ENCODE peak calls at places on chromosomes 11 and 22, in nine cellular contexts. One of them, this sample, is unnamed.
A peak's percentile ranks its signal among the peaks of the same experiment; 100 is the strongest.

GRCh38 chr11:8231979-8232378 is 31.7 kb downstream of the LMO1 start:
- DNase-seq in neural progenitor cell: no peak
- DNase-seq in mammary epithelial cell: no peak
- DNase-seq in neuronal stem cell: no peak
- DNase-seq in mesenchymal stem cell: no peak
- DNase-seq in hepatocyte: no peak
- DNase-seq in GM23338: no peak
- DNase-seq in astrocyte: no peak
- DNase-seq in HCT116: no peak
- DNase-seq in this sample: no peak

GRCh38 chr22:23283591-23284503 is 103.5 kb downstream of the BCR start:
- DNase-seq in neural progenitor cell: no peak
- DNase-seq in mammary epithelial cell: peak; percentile 27
- DNase-seq in neuronal stem cell: no peak
- DNase-seq in mesenchymal stem cell: no peak
- DNase-seq in hepatocyte: peak; percentile 28
- DNase-seq in GM23338: no peak
- DNase-seq in astrocyte: no peak
- DNase-seq in HCT116: no peak
- DNase-seq in this sample: no peak

GRCh38 chr11:85988780-85989179 is 80.1 kb downstream of the PICALM start:
- DNase-seq in neural progenitor cell: no peak
- DNase-seq in mammary epithelial cell: no peak
- DNase-seq in neuronal stem cell: no peak
- DNase-seq in mesenchymal stem cell: no peak
- DNase-seq in hepatocyte: no peak
- DNase-seq in GM23338: no peak
- DNase-seq in astrocyte: no peak
- DNase-seq in HCT116: no peak
- DNase-seq in this sample: no peak

GRCh38 chr22:30717331-30717921 is 22.8 kb downstream of the OSBP2 start:
- DNase-seq in neural progenitor cell: no peak
- DNase-seq in mammary epithelial cell: peak; percentile 85
- DNase-seq in neuronal stem cell: no peak
- DNase-seq in mesenchymal stem cell: peak; percentile 41
- DNase-seq in hepatocyte: no peak
- DNase-seq in GM23338: no peak
- DNase-seq in astrocyte: peak; percentile 82
- DNase-seq in HCT116: peak; percentile 54
- DNase-seq in this sample: peak; percentile 86

GRCh38 chr11:64489831-64490441 is 101.1 kb upstream of the SLC22A12 start:
- DNase-seq in neural progenitor cell: peak; percentile 92
- DNase-seq in mammary epithelial cell: peak; percentile 27
- DNase-seq in neuronal stem cell: peak; percentile 77
- DNase-seq in mesenchymal stem cell: peak; percentile 14
- DNase-seq in hepatocyte: peak; percentile 69
- DNase-seq in GM23338: peak; percentile 84
- DNase-seq in astrocyte: no peak
- DNase-seq in HCT116: peak; percentile 29
- DNase-seq in this sample: peak; percentile 27

GRCh38 chr22:29095459-29095858 is 22.6 kb downstream of the KREMEN1 start:
- DNase-seq in neural progenitor cell: no peak
- DNase-seq in mammary epithelial cell: no peak
- DNase-seq in neuronal stem cell: no peak
- DNase-seq in mesenchymal stem cell: no peak
- DNase-seq in hepatocyte: no peak
- DNase-seq in GM23338: no peak
- DNase-seq in astrocyte: no peak
- DNase-seq in HCT116: no peak
- DNase-seq in this sample: no peak

GRCh38 chr11:121337740-121338272 is 45.2 kb downstream of the SC5D start:
- DNase-seq in neural progenitor cell: no peak
- DNase-seq in mammary epithelial cell: no peak
- DNase-seq in neuronal stem cell: no peak
- DNase-seq in mesenchymal stem cell: no peak
- DNase-seq in hepatocyte: no peak
- DNase-seq in GM23338: no peak
- DNase-seq in astrocyte: no peak
- DNase-seq in HCT116: no peak
- DNase-seq in this sample: no peak

GRCh38 chr11:68950268-68950667 is 30.5 kb downstream of the MRGPRD start:
- DNase-seq in neural progenitor cell: peak; percentile 79
- DNase-seq in mammary epithelial cell: no peak
- DNase-seq in neuronal stem cell: peak; percentile 44
- DNase-seq in mesenchymal stem cell: peak; percentile 55
- DNase-seq in hepatocyte: no peak
- DNase-seq in GM23338: peak; percentile 85
- DNase-seq in astrocyte: no peak
- DNase-seq in HCT116: peak; percentile 15
- DNase-seq in this sample: peak; percentile 17

GRCh38 chr11:46677991-46678740 is 22.3 kb downstream of the ARHGAP1 start:
- DNase-seq in neural progenitor cell: no peak
- DNase-seq in mammary epithelial cell: no peak
- DNase-seq in neuronal stem cell: no peak
- DNase-seq in mesenchymal stem cell: peak; percentile 28
- DNase-seq in hepatocyte: no peak
- DNase-seq in GM23338: no peak
- DNase-seq in astrocyte: no peak
- DNase-seq in HCT116: no peak
- DNase-seq in this sample: no peak

GRCh38 chr11:33135216-33135615 is 26.1 kb downstream of the CSTF3 start:
- DNase-seq in neural progenitor cell: no peak
- DNase-seq in mammary epithelial cell: no peak
- DNase-seq in neuronal stem cell: no peak
- DNase-seq in mesenchymal stem cell: peak; percentile 84
- DNase-seq in hepatocyte: peak; percentile 38
- DNase-seq in GM23338: no peak
- DNase-seq in astrocyte: peak; percentile 76
- DNase-seq in HCT116: no peak
- DNase-seq in this sample: peak; percentile 91

GRCh38 chr11:75536786-75537629 is 11.3 kb upstream of the GDPD5 start:
- DNase-seq in neural progenitor cell: no peak
- DNase-seq in mammary epithelial cell: peak; percentile 58
- DNase-seq in neuronal stem cell: no peak
- DNase-seq in mesenchymal stem cell: no peak
- DNase-seq in hepatocyte: no peak
- DNase-seq in GM23338: no peak
- DNase-seq in astrocyte: peak; percentile 29
- DNase-seq in HCT116: peak; percentile 87
- DNase-seq in this sample: peak; percentile 50

GRCh38 chr22:36148411-36148810 is 12.1 kb downstream of the APOL3 start:
- DNase-seq in neural progenitor cell: no peak
- DNase-seq in mammary epithelial cell: no peak
- DNase-seq in neuronal stem cell: no peak
- DNase-seq in mesenchymal stem cell: no peak
- DNase-seq in hepatocyte: no peak
- DNase-seq in GM23338: no peak
- DNase-seq in astrocyte: no peak
- DNase-seq in HCT116: no peak
- DNase-seq in this sample: no peak

GRCh38 chr22:20020533-20021195 is at the start of gene TANGO2:
- DNase-seq in neural progenitor cell: peak; percentile 98
- DNase-seq in mammary epithelial cell: peak; percentile 89
- DNase-seq in neuronal stem cell: peak; percentile 92
- DNase-seq in mesenchymal stem cell: peak; percentile 85
- DNase-seq in hepatocyte: peak; percentile 97
- DNase-seq in GM23338: peak; percentile 94
- DNase-seq in astrocyte: peak; percentile 73
- DNase-seq in HCT116: peak; percentile 68
- DNase-seq in this sample: peak; percentile 83
- H2AFZ ChIP-seq in neural progenitor cell: peak within 1 kb of the TSS; percentile 92
- H2AFZ ChIP-seq in mammary epithelial cell: peak within 1 kb of the TSS; percentile 79
- H2AFZ ChIP-seq in neuronal stem cell: peak within 1 kb of the TSS; percentile 91
- H2AFZ ChIP-seq in mesenchymal stem cell: peak within 1 kb of the TSS; percentile 96
- H2AFZ ChIP-seq in hepatocyte: peak within 1 kb of the TSS; percentile 98
- H2AFZ ChIP-seq in GM23338: peak within 1 kb of the TSS; percentile 91
- H2AFZ ChIP-seq in astrocyte: peak within 1 kb of the TSS; percentile 95
- H2AFZ ChIP-seq in HCT116: no peak within 1 kb of the TSS
- H2AFZ ChIP-seq in this sample: peak within 1 kb of the TSS; percentile 95

GRCh38 chr11:124172076-124172475 is 11.1 kb upstream of the OR10D3 start:
- DNase-seq in neural progenitor cell: no peak
- DNase-seq in mammary epithelial cell: no peak
- DNase-seq in neuronal stem cell: no peak
- DNase-seq in mesenchymal stem cell: no peak
- DNase-seq in hepatocyte: no peak
- DNase-seq in GM23338: no peak
- DNase-seq in astrocyte: no peak
- DNase-seq in HCT116: no peak
- DNase-seq in this sample: no peak

GRCh38 chr11:124170801-124171586 is 12.2 kb upstream of the OR10D3 start:
- DNase-seq in neural progenitor cell: no peak
- DNase-seq in mammary epithelial cell: no peak
- DNase-seq in neuronal stem cell: no peak
- DNase-seq in mesenchymal stem cell: no peak
- DNase-seq in hepatocyte: no peak
- DNase-seq in GM23338: peak; percentile 34
- DNase-seq in astrocyte: no peak
- DNase-seq in HCT116: no peak
- DNase-seq in this sample: no peak

GRCh38 chr11:124177344-124177743 is 5.8 kb upstream of the OR10D3 start:
- DNase-seq in neural progenitor cell: no peak
- DNase-seq in mammary epithelial cell: no peak
- DNase-seq in neuronal stem cell: no peak
- DNase-seq in mesenchymal stem cell: no peak
- DNase-seq in hepatocyte: no peak
- DNase-seq in GM23338: no peak
- DNase-seq in astrocyte: no peak
- DNase-seq in HCT116: no peak
- DNase-seq in this sample: no peak

GRCh38 chr11:124172599-124172998 is 10.5 kb upstream of the OR10D3 start:
- DNase-seq in neural progenitor cell: no peak
- DNase-seq in mammary epithelial cell: no peak
- DNase-seq in neuronal stem cell: no peak
- DNase-seq in mesenchymal stem cell: no peak
- DNase-seq in hepatocyte: no peak
- DNase-seq in GM23338: no peak
- DNase-seq in astrocyte: no peak
- DNase-seq in HCT116: no peak
- DNase-seq in this sample: no peak

GRCh38 chr11:124174001-124174400 is 9.1 kb upstream of the OR10D3 start:
- DNase-seq in neural progenitor cell: peak; percentile 90
- DNase-seq in mammary epithelial cell: peak; percentile 51
- DNase-seq in neuronal stem cell: peak; percentile 77
- DNase-seq in mesenchymal stem cell: peak; percentile 89
- DNase-seq in hepatocyte: peak; percentile 78
- DNase-seq in GM23338: peak; percentile 91
- DNase-seq in astrocyte: peak; percentile 64
- DNase-seq in HCT116: peak; percentile 2
- DNase-seq in this sample: peak; percentile 82
- H3K4me3 ChIP-seq in neural progenitor cell: no peak overlapping the region
- H3K4me3 ChIP-seq in mammary epithelial cell: no peak overlapping the region
- H3K4me3 ChIP-seq in neuronal stem cell: no peak overlapping the region
- H3K4me3 ChIP-seq in mesenchymal stem cell: no peak overlapping the region
- H3K4me3 ChIP-seq in hepatocyte: no peak overlapping the region
- H3K4me3 ChIP-seq in GM23338: no peak overlapping the region
- H3K4me3 ChIP-seq in astrocyte: no peak overlapping the region
- H3K4me3 ChIP-seq in HCT116: no peak overlapping the region
- H3K4me3 ChIP-seq in this sample: no peak overlapping the region

DNA sequence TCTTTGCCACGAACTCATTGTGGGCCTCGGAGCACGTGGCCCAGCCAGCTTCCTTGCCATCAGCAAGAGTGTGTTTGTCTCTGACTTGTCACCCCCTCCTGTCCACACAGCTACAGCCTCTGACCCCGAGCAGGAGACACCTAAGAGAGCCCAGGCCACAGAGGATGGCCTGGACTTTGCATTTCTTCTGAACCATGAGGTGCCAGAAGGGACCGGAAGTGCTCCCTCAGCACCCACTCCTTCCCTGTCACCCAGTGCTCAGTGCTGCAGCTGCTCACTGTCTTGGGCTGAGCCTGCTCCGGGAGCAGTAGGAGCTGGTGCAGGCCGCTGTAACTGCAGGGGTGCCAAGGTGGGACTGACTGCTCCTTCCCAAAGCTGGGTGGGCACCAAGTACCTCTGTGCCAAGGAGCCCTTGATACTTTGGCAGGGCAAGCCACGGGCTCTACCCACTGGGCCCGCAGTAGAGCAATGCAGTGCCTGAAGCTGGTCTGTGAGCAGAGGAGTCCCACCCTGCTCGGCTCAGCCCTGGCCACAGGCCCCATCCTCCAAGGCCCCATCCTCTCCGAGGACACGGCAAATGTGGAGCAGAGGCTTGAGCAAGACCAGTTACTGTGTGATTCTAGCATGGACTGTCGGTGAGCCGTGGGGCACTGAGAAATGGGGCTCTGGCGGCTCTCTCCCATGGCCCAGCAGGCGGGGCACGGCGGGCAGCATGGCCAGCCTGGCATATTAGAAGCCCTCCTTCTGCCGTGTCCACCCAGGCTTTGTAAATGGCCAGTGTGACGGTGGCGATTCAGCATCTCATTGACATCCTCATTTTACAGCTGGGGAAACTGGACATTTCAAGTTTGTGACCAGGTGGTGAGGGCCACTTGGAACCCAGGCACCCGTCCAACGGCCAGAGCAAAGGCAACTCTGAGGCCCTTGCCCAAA is 6.3 kb downstream of the GRK2 start:
- DNase-seq in neural progenitor cell: no peak
- DNase-seq in mammary epithelial cell: no peak
- DNase-seq in neuronal stem cell: no peak
- DNase-seq in mesenchymal stem cell: no peak
- DNase-seq in hepatocyte: no peak
- DNase-seq in GM23338: no peak
- DNase-seq in astrocyte: no peak
- DNase-seq in HCT116: no peak
- DNase-seq in this sample: no peak
- H3K36me3 ChIP-seq in neural progenitor cell: no peaks in the 10 kb centered on the region
- H3K36me3 ChIP-seq in mammary epithelial cell: peaks cover 2% of the 10 kb centered on the region
- H3K36me3 ChIP-seq in neuronal stem cell: peaks cover 50% of the 10 kb centered on the region
- H3K36me3 ChIP-seq in mesenchymal stem cell: peaks cover 9% of the 10 kb centered on the region
- H3K36me3 ChIP-seq in hepatocyte: no peaks in the 10 kb centered on the region
- H3K36me3 ChIP-seq in GM23338: peaks cover 3% of the 10 kb centered on the region
- H3K36me3 ChIP-seq in astrocyte: no peaks in the 10 kb centered on the region
- H3K36me3 ChIP-seq in HCT116: peaks cover 2% of the 10 kb centered on the region
- H3K36me3 ChIP-seq in this sample: peaks cover 14% of the 10 kb centered on the region

GRCh38 chr22:48882636-48883200 is 945.0 kb downstream of the BRD1 start:
- DNase-seq in neural progenitor cell: no peak
- DNase-seq in mammary epithelial cell: no peak
- DNase-seq in neuronal stem cell: no peak
- DNase-seq in mesenchymal stem cell: no peak
- DNase-seq in hepatocyte: no peak
- DNase-seq in GM23338: no peak
- DNase-seq in astrocyte: no peak
- DNase-seq in HCT116: no peak
- DNase-seq in this sample: no peak

GRCh38 chr22:48881326-48881980 is 946.2 kb downstream of the BRD1 start:
- DNase-seq in neural progenitor cell: no peak
- DNase-seq in mammary epithelial cell: no peak
- DNase-seq in neuronal stem cell: no peak
- DNase-seq in mesenchymal stem cell: no peak
- DNase-seq in hepatocyte: no peak
- DNase-seq in GM23338: no peak
- DNase-seq in astrocyte: no peak
- DNase-seq in HCT116: no peak
- DNase-seq in this sample: no peak

GRCh38 chr22:48884292-48884691 is 943.4 kb downstream of the BRD1 start:
- DNase-seq in neural progenitor cell: no peak
- DNase-seq in mammary epithelial cell: no peak
- DNase-seq in neuronal stem cell: no peak
- DNase-seq in mesenchymal stem cell: no peak
- DNase-seq in hepatocyte: no peak
- DNase-seq in GM23338: no peak
- DNase-seq in astrocyte: no peak
- DNase-seq in HCT116: no peak
- DNase-seq in this sample: no peak

GRCh38 chr22:48884786-48885185 is 942.9 kb downstream of the BRD1 start:
- DNase-seq in neural progenitor cell: no peak
- DNase-seq in mammary epithelial cell: no peak
- DNase-seq in neuronal stem cell: no peak
- DNase-seq in mesenchymal stem cell: no peak
- DNase-seq in hepatocyte: no peak
- DNase-seq in GM23338: no peak
- DNase-seq in astrocyte: no peak
- DNase-seq in HCT116: no peak
- DNase-seq in this sample: no peak

GRCh38 chr22:48883211-48883960 is 944.3 kb downstream of the BRD1 start:
- DNase-seq in neural progenitor cell: no peak
- DNase-seq in mammary epithelial cell: no peak
- DNase-seq in neuronal stem cell: no peak
- DNase-seq in mesenchymal stem cell: no peak
- DNase-seq in hepatocyte: no peak
- DNase-seq in GM23338: no peak
- DNase-seq in astrocyte: no peak
- DNase-seq in HCT116: no peak
- DNase-seq in this sample: no peak
- H2AFZ ChIP-seq in neural progenitor cell: no peak overlapping the region
- H2AFZ ChIP-seq in mammary epithelial cell: no peak overlapping the region
- H2AFZ ChIP-seq in neuronal stem cell: no peak overlapping the region
- H2AFZ ChIP-seq in mesenchymal stem cell: no peak overlapping the region
- H2AFZ ChIP-seq in hepatocyte: no peak overlapping the region
- H2AFZ ChIP-seq in GM23338: no peak overlapping the region
- H2AFZ ChIP-seq in astrocyte: no peak overlapping the region
- H2AFZ ChIP-seq in HCT116: no peak overlapping the region
- H2AFZ ChIP-seq in this sample: no peak overlapping the region